ENCODE peak calls at places on chromosome 21, in ten cellular contexts. D is sigmoid colon, P is ovary, J is H1, B is body of pancreas, M is breast epithelium, K is transverse colon, U is vagina, Z is uterus, W is A549. V is an unnamed sample.

GRCh38 chr21:31577280-31577679 is 82.2 kb upstream of the SOD1 start:
- DNase-seq in P (no peak), J (no peak), M (no peak), K (no peak), U (no peak), W (no peak), B (no peak), D (no peak), Z (no peak), V (no peak)

GRCh38 chr21:44778499-44778911 is 23.1 kb downstream of the UBE2G2 start:
- DNase-seq in M (no peak), K (no peak), D (no peak), W (no peak), U (no peak), P (no peak), J (no peak), B (no peak), Z (no peak), V (no peak)

GRCh38 chr21:43884012-43884860 is 19.2 kb downstream of the AGPAT3 start:
- DNase-seq in D (no peak), B (peak), W (no peak), U (no peak), K (peak), P (no peak), M (peak), J (no peak), Z (no peak), V (no peak)

GRCh38 chr21:42621166-42621827 is 32.1 kb upstream of the PDE9A start:
- DNase-seq in D (no peak), K (peak), Z (no peak), B (no peak), J (no peak), M (peak), W (no peak), P (no peak), U (no peak), V (no peak)

GRCh38 chr21:38358098-38358497 is 101.3 kb downstream of the KCNJ15 start:
- DNase-seq in J (no peak), P (no peak), W (no peak), K (no peak), M (no peak), Z (no peak), B (no peak), U (no peak), D (no peak), V (no peak)

GRCh38 chr21:35511298-35512162 is 462.4 kb upstream of the RUNX1 start:
- DNase-seq in J (no peak), M (no peak), B (no peak), Z (no peak), P (no peak), W (no peak), D (no peak), K (no peak), U (no peak), V (no peak)

GRCh38 chr21:16071082-16071481 is 341.3 kb downstream of the USP25 start:
- DNase-seq in J (no peak), D (peak), M (no peak), K (no peak), W (no peak), P (peak), U (no peak), B (no peak), Z (peak), V (no peak)

GRCh38 chr21:26849428-26850115 is 4.4 kb upstream of the ADAMTS1 start:
- DNase-seq in U (no peak), J (no peak), P (no peak), B (no peak), D (no peak), Z (no peak), W (no peak), M (no peak), K (no peak), V (peak)

DNA sequence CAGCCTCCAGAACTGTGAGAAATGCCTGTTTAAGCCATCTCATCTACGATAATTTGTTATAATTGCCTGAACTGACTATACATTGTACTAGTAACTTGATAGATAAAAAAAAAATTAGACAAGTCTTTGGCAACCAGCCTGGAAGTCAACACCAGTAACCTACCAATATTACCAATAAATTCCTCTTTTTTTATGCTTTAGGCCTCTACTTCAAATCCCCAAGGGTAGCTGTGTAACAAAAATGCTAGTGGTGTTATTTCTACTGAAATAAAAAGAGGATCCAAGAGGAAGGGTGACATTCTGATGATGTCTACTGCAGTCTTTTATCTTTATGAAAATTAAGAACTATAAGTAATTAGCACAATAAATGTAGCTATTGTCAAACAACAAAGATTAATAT is 151.7 kb upstream of the SAMSN1 start:
- DNase-seq in D (no peak), U (no peak), M (no peak), K (no peak), Z (no peak), B (no peak), J (no peak), P (no peak), W (no peak), V (no peak)
- TF ChIP-seq POLR2A in D (no peak), U (no peak), M (no peak), K (no peak), Z (no peak), B (no peak), J (no peak), P (no peak), W (no peak), V (no peak)

GRCh38 chr21:40847956-40848355 is 998 bp upstream of the DSCAM start:
- DNase-seq in Z (no peak), K (no peak), U (no peak), W (no peak), J (no peak), B (no peak), D (no peak), P (no peak), M (no peak), V (no peak)
- TF ChIP-seq CTCF in Z (no peak), K (no peak), U (no peak), W (no peak), J (peak), B (no peak), D (no peak), P (no peak), M (no peak), V (no peak)

GRCh38 chr21:29025328-29025713 is 853 bp downstream of the USP16 start:
- DNase-seq in B (no peak), D (no peak), Z (no peak), M (no peak), P (no peak), J (no peak), U (no peak), K (no peak), W (no peak), V (no peak)

GRCh38 chr21:29022141-29022540 is 2.3 kb upstream of the USP16 start:
- DNase-seq in J (no peak), B (no peak), W (no peak), Z (no peak), U (no peak), K (no peak), D (no peak), M (no peak), P (no peak), V (no peak)

GRCh38 chr21:29029524-29029923 is 5.1 kb downstream of the USP16 start:
- DNase-seq in K (no peak), J (no peak), Z (no peak), B (no peak), P (no peak), U (no peak), M (no peak), W (no peak), D (no peak), V (no peak)

GRCh38 chr21:29024474-29025327 is at the start of gene USP16:
- DNase-seq in W (peak), D (peak), B (peak), U (peak), Z (peak), K (peak), P (peak), M (peak), J (peak), V (peak)
- TF ChIP-seq POLR2A in W (peak), D (peak), B (peak), U (peak), Z (no peak), K (peak), P (peak), M (peak), J (peak), V (peak)

GRCh38 chr21:28795251-28795650 is 197.4 kb downstream of the LTN1 start:
- DNase-seq in Z (no peak), W (no peak), J (no peak), D (no peak), K (no peak), P (no peak), U (no peak), M (no peak), B (no peak), V (no peak)

GRCh38 chr21:28793043-28793442 is 199.6 kb downstream of the LTN1 start:
- DNase-seq in D (no peak), B (no peak), P (no peak), Z (no peak), J (no peak), K (no peak), W (no peak), M (no peak), U (no peak), V (no peak)

GRCh38 chr21:28790335-28790734 is 202.3 kb downstream of the LTN1 start:
- DNase-seq in J (no peak), K (no peak), U (no peak), D (no peak), B (no peak), M (no peak), Z (no peak), W (no peak), P (no peak), V (no peak)

GRCh38 chr21:28791595-28792282 is 200.9 kb downstream of the LTN1 start:
- DNase-seq in K (no peak), U (no peak), W (no peak), P (no peak), D (no peak), J (no peak), M (no peak), B (no peak), Z (no peak), V (no peak)

GRCh38 chr21:28794341-28794970 is 198.2 kb downstream of the LTN1 start:
- DNase-seq in B (no peak), K (no peak), M (no peak), Z (no peak), W (no peak), J (no peak), U (no peak), P (no peak), D (no peak), V (no peak)
- TF ChIP-seq CTCF in B (no peak), K (no peak), M (no peak), Z (no peak), W (no peak), J (no peak), U (no peak), P (no peak), D (no peak), V (no peak)

GRCh38 chr21:46050651-46051378 is 47.1 kb upstream of the COL6A2 start:
- DNase-seq in B (no peak), U (peak), K (no peak), W (no peak), J (peak), M (no peak), P (peak), Z (no peak), D (peak), V (no peak)
- TF ChIP-seq POLR2A in B (no peak), U (no peak), K (no peak), W (no peak), J (no peak), M (no peak), P (no peak), Z (no peak), D (no peak), V (no peak)